ENCODE peak calls at places on chromosomes 4 and X, in six cellular contexts. One of them, this sample, is unnamed.

GRCh38 chr4:99715286-99715685 is 57.7 kb upstream of the C4orf54 start:
- DNase-seq in transverse colon: no peak
- DNase-seq in neural progenitor cell: no peak
- DNase-seq in choroid plexus epithelial cell: no peak
- DNase-seq in brain microvascular endothelial cell: no peak
- DNase-seq in sigmoid colon: no peak
- DNase-seq in this sample: no peak

GRCh38 chr4:80913381-80913780 is 117.1 kb upstream of the BMP3 start:
- DNase-seq in neural progenitor cell: no peak
- DNase-seq in brain microvascular endothelial cell: no peak
- DNase-seq in choroid plexus epithelial cell: no peak
- DNase-seq in sigmoid colon: no peak
- DNase-seq in transverse colon: no peak
- DNase-seq in this sample: no peak

GRCh38 chr4:74884282-74884681 is 48.6 kb upstream of the PARM1 start:
- DNase-seq in brain microvascular endothelial cell: no peak
- DNase-seq in transverse colon: no peak
- DNase-seq in sigmoid colon: no peak
- DNase-seq in neural progenitor cell: no peak
- DNase-seq in choroid plexus epithelial cell: no peak
- DNase-seq in this sample: no peak

GRCh38 chr4:97778174-97778573 is 365.1 kb downstream of the STPG2 start:
- DNase-seq in choroid plexus epithelial cell: no peak
- DNase-seq in brain microvascular endothelial cell: no peak
- DNase-seq in transverse colon: no peak
- DNase-seq in neural progenitor cell: no peak
- DNase-seq in sigmoid colon: no peak
- DNase-seq in this sample: no peak

GRCh38 chr4:65646136-65646535 is 24.2 kb downstream of the EPHA5 start:
- DNase-seq in choroid plexus epithelial cell: peak; percentile 15
- DNase-seq in brain microvascular endothelial cell: peak; percentile 44
- DNase-seq in neural progenitor cell: no peak
- DNase-seq in transverse colon: no peak
- DNase-seq in sigmoid colon: no peak
- DNase-seq in this sample: no peak

GRCh38 chr4:152021788-152022438 is 261.1 kb upstream of the GATB start:
- DNase-seq in choroid plexus epithelial cell: no peak
- DNase-seq in sigmoid colon: peak; percentile 65
- DNase-seq in transverse colon: no peak
- DNase-seq in neural progenitor cell: no peak
- DNase-seq in brain microvascular endothelial cell: no peak
- DNase-seq in this sample: no peak

GRCh38 chr4:185933078-185933581 is 121.1 kb upstream of the SORBS2 start:
- DNase-seq in sigmoid colon: no peak
- DNase-seq in transverse colon: no peak
- DNase-seq in neural progenitor cell: no peak
- DNase-seq in choroid plexus epithelial cell: peak; percentile 85
- DNase-seq in brain microvascular endothelial cell: peak; percentile 98
- DNase-seq in this sample: no peak

GRCh38 chr4:1012031-1012739 is 759 bp downstream of the FGFRL1 start:
- DNase-seq in brain microvascular endothelial cell: no peak
- DNase-seq in choroid plexus epithelial cell: peak; percentile 36
- DNase-seq in neural progenitor cell: peak; percentile 77
- DNase-seq in sigmoid colon: peak; percentile 78
- DNase-seq in transverse colon: peak; percentile 67
- DNase-seq in this sample: peak; percentile 87

GRCh38 chr4:57064811-57065711 is 45.1 kb downstream of the IGFBP7 start:
- DNase-seq in choroid plexus epithelial cell: peak; percentile 97
- DNase-seq in brain microvascular endothelial cell: peak; percentile 94
- DNase-seq in sigmoid colon: peak; percentile 87
- DNase-seq in transverse colon: peak; percentile 45
- DNase-seq in neural progenitor cell: no peak
- DNase-seq in this sample: no peak

GRCh38 chr4:31100551-31100950 is 380.4 kb downstream of the PCDH7 start:
- DNase-seq in neural progenitor cell: no peak
- DNase-seq in transverse colon: no peak
- DNase-seq in sigmoid colon: no peak
- DNase-seq in choroid plexus epithelial cell: peak; percentile 35
- DNase-seq in brain microvascular endothelial cell: no peak
- DNase-seq in this sample: no peak

GRCh38 chr4:150579591-150580234 is 2.2 kb upstream of the MAB21L2 start:
- DNase-seq in choroid plexus epithelial cell: peak; percentile 46
- DNase-seq in neural progenitor cell: peak; percentile 75
- DNase-seq in sigmoid colon: peak; percentile 82
- DNase-seq in brain microvascular endothelial cell: no peak
- DNase-seq in transverse colon: no peak
- DNase-seq in this sample: peak; percentile 79

GRCh38 chr4:41887821-41888699 is 47.2 kb upstream of the TMEM33 start:
- DNase-seq in transverse colon: peak; percentile 21
- DNase-seq in sigmoid colon: no peak
- DNase-seq in brain microvascular endothelial cell: peak; percentile 63
- DNase-seq in neural progenitor cell: peak; percentile 61
- DNase-seq in choroid plexus epithelial cell: peak; percentile 79
- DNase-seq in this sample: peak; percentile 64

GRCh38 chrX:140733766-140734342 is 24.3 kb downstream of the LINC00632 start:
- DNase-seq in choroid plexus epithelial cell: peak; percentile 63
- DNase-seq in neural progenitor cell: peak; percentile 54
- DNase-seq in brain microvascular endothelial cell: peak; percentile 25
- DNase-seq in transverse colon: no peak
- DNase-seq in sigmoid colon: no peak
- DNase-seq in this sample: peak; percentile 58

GRCh38 chr4:169663894-169664293 is 43.5 kb downstream of the CLCN3 start:
- DNase-seq in brain microvascular endothelial cell: peak; percentile 36
- DNase-seq in choroid plexus epithelial cell: peak; percentile 30
- DNase-seq in transverse colon: no peak
- DNase-seq in neural progenitor cell: peak; percentile 3
- DNase-seq in sigmoid colon: no peak
- DNase-seq in this sample: no peak

GRCh38 chr4:175277816-175278215 is 359.7 kb downstream of the ADAM29 start:
- DNase-seq in neural progenitor cell: no peak
- DNase-seq in transverse colon: no peak
- DNase-seq in sigmoid colon: no peak
- DNase-seq in choroid plexus epithelial cell: no peak
- DNase-seq in brain microvascular endothelial cell: no peak
- DNase-seq in this sample: no peak

GRCh38 chrX:49079489-49080428 is at the start of gene WDR45:
- DNase-seq in brain microvascular endothelial cell: peak; percentile 48
- DNase-seq in choroid plexus epithelial cell: peak; percentile 70
- DNase-seq in neural progenitor cell: peak; percentile 65
- DNase-seq in transverse colon: peak; percentile 78
- DNase-seq in sigmoid colon: peak; percentile 88
- DNase-seq in this sample: peak; percentile 83

GRCh38 chrX:148867596-148867995 is 367.2 kb downstream of the AFF2 start:
- DNase-seq in choroid plexus epithelial cell: no peak
- DNase-seq in neural progenitor cell: no peak
- DNase-seq in transverse colon: no peak
- DNase-seq in brain microvascular endothelial cell: no peak
- DNase-seq in sigmoid colon: no peak
- DNase-seq in this sample: no peak

GRCh38 chrX:148865237-148865636 is 364.8 kb downstream of the AFF2 start:
- DNase-seq in choroid plexus epithelial cell: no peak
- DNase-seq in transverse colon: no peak
- DNase-seq in brain microvascular endothelial cell: no peak
- DNase-seq in sigmoid colon: no peak
- DNase-seq in neural progenitor cell: peak; percentile 71
- DNase-seq in this sample: no peak
- TF ChIP-seq CTCF in choroid plexus epithelial cell: no peak
- TF ChIP-seq CTCF in transverse colon: no peak
- TF ChIP-seq CTCF in brain microvascular endothelial cell: no peak
- TF ChIP-seq CTCF in sigmoid colon: no peak
- TF ChIP-seq CTCF in neural progenitor cell: peak; percentile 19
- TF ChIP-seq CTCF in this sample: peak; percentile 36

GRCh38 chr4:40439519-40439918 is 104.4 kb downstream of the CHRNA9 start:
- DNase-seq in choroid plexus epithelial cell: no peak
- DNase-seq in brain microvascular endothelial cell: no peak
- DNase-seq in sigmoid colon: no peak
- DNase-seq in transverse colon: no peak
- DNase-seq in neural progenitor cell: no peak
- DNase-seq in this sample: no peak
- TF ChIP-seq CTCF in choroid plexus epithelial cell: no peak
- TF ChIP-seq CTCF in brain microvascular endothelial cell: no peak
- TF ChIP-seq CTCF in sigmoid colon: no peak
- TF ChIP-seq CTCF in transverse colon: no peak
- TF ChIP-seq CTCF in neural progenitor cell: no peak
- TF ChIP-seq CTCF in this sample: no peak

GRCh38 chr4:13092702-13093101 is 391.4 kb downstream of the RAB28 start:
- DNase-seq in brain microvascular endothelial cell: no peak
- DNase-seq in choroid plexus epithelial cell: no peak
- DNase-seq in sigmoid colon: no peak
- DNase-seq in neural progenitor cell: no peak
- DNase-seq in transverse colon: no peak
- DNase-seq in this sample: no peak
- TF ChIP-seq CTCF in brain microvascular endothelial cell: no peak
- TF ChIP-seq CTCF in choroid plexus epithelial cell: no peak
- TF ChIP-seq CTCF in sigmoid colon: no peak
- TF ChIP-seq CTCF in neural progenitor cell: no peak
- TF ChIP-seq CTCF in transverse colon: no peak
- TF ChIP-seq CTCF in this sample: no peak

DNA sequence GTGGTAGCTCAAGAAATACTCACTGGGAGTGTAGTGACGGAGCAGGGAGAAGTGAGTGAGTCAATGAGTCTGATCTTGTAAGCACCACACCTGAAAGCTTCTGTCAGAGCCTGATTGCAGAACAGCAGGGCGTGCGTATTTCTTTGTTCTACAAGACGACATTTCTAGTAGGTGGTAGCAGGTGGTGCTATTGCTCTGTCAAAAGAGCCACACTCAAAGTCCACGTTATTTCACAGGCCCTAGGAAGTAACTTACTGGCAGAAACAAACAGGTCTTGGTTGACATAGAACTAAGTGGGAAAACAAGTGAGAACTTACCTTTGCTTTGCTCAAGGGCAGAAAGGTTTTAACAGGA is 46.4 kb upstream of the SPRY1 start:
- DNase-seq in brain microvascular endothelial cell: no peak
- DNase-seq in choroid plexus epithelial cell: peak; percentile 53
- DNase-seq in neural progenitor cell: peak; percentile 43
- DNase-seq in transverse colon: peak; percentile 36
- DNase-seq in sigmoid colon: no peak
- DNase-seq in this sample: peak; percentile 88
- TF ChIP-seq CTCF in brain microvascular endothelial cell: no peak
- TF ChIP-seq CTCF in choroid plexus epithelial cell: peak; percentile 18
- TF ChIP-seq CTCF in neural progenitor cell: peak; percentile 30
- TF ChIP-seq CTCF in transverse colon: no peak
- TF ChIP-seq CTCF in sigmoid colon: no peak
- TF ChIP-seq CTCF in this sample: peak; percentile 73